ENCODE peak calls at places on chromosomes 4 and X, in eight cellular contexts. R, N, A, J, F, L, S and B are unnamed samples.

GRCh38 chr4:104446431-104446925 is 48.2 kb downstream of the CXXC4 start:
- DNase-seq in R (peak; percentile 37), N (no peak), A (no peak), J (no peak), F (no peak), L (no peak), S (no peak), B (no peak)

GRCh38 chr4:108010167-108010566 is 20.5 kb downstream of the HADH start:
- DNase-seq in R (no peak), N (peak; percentile 89), A (no peak), J (no peak), F (peak; percentile 83), L (no peak), S (peak; percentile 79), B (no peak)

GRCh38 chr4:167985565-167985964 is 106.8 kb upstream of the ANXA10 start:
- DNase-seq in R (no peak), N (no peak), A (no peak), J (no peak), F (no peak), L (no peak), S (no peak), B (no peak)

GRCh38 chr4:185394568-185395254 is 1.0 kb downstream of the LRP2BP start:
- DNase-seq in R (no peak), N (no peak), A (no peak), J (no peak), F (peak; percentile 73), L (peak; percentile 9), S (no peak), B (no peak)

GRCh38 chrX:100376581-100376980 is 33.5 kb downstream of the PCDH19 start:
- DNase-seq in R (no peak), N (peak; percentile 1), A (no peak), J (no peak), F (peak; percentile 86), L (no peak), S (peak; percentile 44), B (no peak)

GRCh38 chrX:14964500-14964899 is 91.3 kb downstream of the MOSPD2 start:
- DNase-seq in R (no peak), N (peak; percentile 26), A (no peak), J (no peak), F (peak; percentile 40), L (no peak), S (peak; percentile 26), B (peak; percentile 3)

GRCh38 chr4:3688018-3688998 is 77.9 kb upstream of the ADRA2C start:
- DNase-seq in R (no peak), N (peak; percentile 1), A (no peak), J (no peak), F (no peak), L (no peak), S (no peak), B (no peak)

GRCh38 chr4:182231080-182231479 is 12.1 kb upstream of the TENM3 start:
- DNase-seq in R (no peak), N (peak; percentile 53), A (no peak), J (no peak), F (no peak), L (no peak), S (no peak), B (no peak)

GRCh38 chr4:83308672-83309071 is 24.1 kb upstream of the COQ2 start:
- DNase-seq in R (no peak), N (no peak), A (peak; percentile 38), J (no peak), F (no peak), L (no peak), S (no peak), B (no peak)

GRCh38 chrX:154459843-154460242 is 1.8 kb downstream of the PLXNA3 start:
- DNase-seq in R (no peak), N (no peak), A (no peak), J (no peak), F (peak; percentile 57), L (no peak), S (no peak), B (no peak)

GRCh38 chr4:128517739-128518510 is 230.3 kb upstream of the PGRMC2 start:
- DNase-seq in R (no peak), N (peak; percentile 98), A (no peak), J (peak; percentile 46), F (peak; percentile 97), L (no peak), S (peak; percentile 96), B (peak; percentile 56)

GRCh38 chr4:52825311-52826090 is 36.6 kb upstream of the RASL11B start:
- DNase-seq in R (no peak), N (peak; percentile 10), A (no peak), J (no peak), F (peak; percentile 46), L (no peak), S (no peak), B (peak; percentile 16)

GRCh38 chr4:111641813-111642579 is 503.3 kb upstream of the FAM241A start:
- DNase-seq in R (peak; percentile 64), N (peak; percentile 86), A (peak; percentile 91), J (peak; percentile 32), F (peak; percentile 95), L (peak; percentile 51), S (peak; percentile 94), B (peak; percentile 91)

GRCh38 chr4:5524451-5524850 is 183.9 kb downstream of the EVC2 start:
- DNase-seq in R (no peak), N (no peak), A (no peak), J (no peak), F (no peak), L (no peak), S (no peak), B (no peak)

GRCh38 chr4:73902038-73902637 is 32.9 kb downstream of the CXCL1 start:
- DNase-seq in R (no peak), N (peak; percentile 68), A (no peak), J (no peak), F (peak; percentile 84), L (no peak), S (peak; percentile 83), B (no peak)

GRCh38 chr4:128068927-128069326 is 7.8 kb downstream of the LARP1B start:
- DNase-seq in R (no peak), N (peak; percentile 24), A (no peak), J (no peak), F (peak; percentile 35), L (no peak), S (peak; percentile 53), B (peak; percentile 48)

GRCh38 chr4:21447320-21448055 is 501.1 kb downstream of the KCNIP4 start:
- DNase-seq in R (no peak), N (no peak), A (no peak), J (no peak), F (no peak), L (no peak), S (no peak), B (no peak)

GRCh38 chr4:140330311-140330900 is 43.0 kb upstream of the SCOC start:
- DNase-seq in R (no peak), N (peak; percentile 55), A (peak; percentile 41), J (no peak), F (peak; percentile 60), L (no peak), S (peak; percentile 72), B (peak; percentile 44)

GRCh38 chr4:87476934-87477333 is 52.2 kb downstream of the SPARCL1 start:
- DNase-seq in R (no peak), N (no peak), A (no peak), J (no peak), F (no peak), L (no peak), S (no peak), B (no peak)

GRCh38 chr4:39384563-39384962 is 18.4 kb upstream of the RFC1 start:
- DNase-seq in R (no peak), N (no peak), A (no peak), J (no peak), F (no peak), L (no peak), S (no peak), B (no peak)

GRCh38 chrX:154824638-154825037 is 9.8 kb downstream of the SMIM9 start:
- DNase-seq in R (no peak), N (no peak), A (no peak), J (no peak), F (no peak), L (no peak), S (no peak), B (no peak)

GRCh38 chr4:112170451-112170993 is 25.3 kb downstream of the FAM241A start:
- DNase-seq in R (no peak), N (peak; percentile 92), A (no peak), J (no peak), F (peak; percentile 96), L (no peak), S (peak; percentile 96), B (peak; percentile 94)

GRCh38 chr4:140326395-140326993 is 47.0 kb upstream of the SCOC start:
- DNase-seq in R (no peak), N (peak; percentile 65), A (peak; percentile 66), J (no peak), F (peak; percentile 73), L (peak; percentile 16), S (peak; percentile 65), B (peak; percentile 33)

GRCh38 chrX:136456133-136456532 is 31.6 kb upstream of the BRS3 start:
- DNase-seq in R (no peak), N (no peak), A (no peak), J (no peak), F (no peak), L (no peak), S (no peak), B (no peak)

GRCh38 chrX:118178450-118178849 is 61.8 kb upstream of the KLHL13 start:
- DNase-seq in R (no peak), N (no peak), A (no peak), J (no peak), F (no peak), L (no peak), S (no peak), B (no peak)

GRCh38 chrX:46165411-46165810 is 379.8 kb downstream of the ZNF674 start:
- DNase-seq in R (no peak), N (peak; percentile 16), A (no peak), J (no peak), F (peak; percentile 73), L (no peak), S (peak; percentile 56), B (no peak)

GRCh38 chr4:99300934-99301333 is 10.1 kb upstream of the ADH1A start:
- DNase-seq in R (peak; percentile 1), N (peak; percentile 97), A (peak; percentile 37), J (peak; percentile 79), F (peak; percentile 91), L (no peak), S (peak; percentile 99), B (no peak)

GRCh38 chr4:86522349-86522748 is 71.8 kb upstream of the PTPN13 start:
- DNase-seq in R (no peak), N (no peak), A (no peak), J (no peak), F (peak; percentile 53), L (no peak), S (peak; percentile 30), B (no peak)

GRCh38 chr4:20383283-20383682 is 131.6 kb downstream of the SLIT2 start:
- DNase-seq in R (no peak), N (no peak), A (no peak), J (no peak), F (no peak), L (no peak), S (no peak), B (no peak)

GRCh38 chr4:10526431-10527222 is 69.4 kb upstream of the ZNF518B start:
- DNase-seq in R (no peak), N (no peak), A (no peak), J (no peak), F (no peak), L (no peak), S (peak; percentile 13), B (peak; percentile 91)

GRCh38 chr4:6198278-6198677 is 2.1 kb downstream of the JAKMIP1 start:
- DNase-seq in R (no peak), N (no peak), A (no peak), J (no peak), F (no peak), L (no peak), S (no peak), B (no peak)

GRCh38 chrX:9874483-9874882 is 88.3 kb downstream of the SHROOM2 start:
- DNase-seq in R (no peak), N (peak; percentile 25), A (no peak), J (no peak), F (peak; percentile 28), L (no peak), S (peak; percentile 23), B (no peak)